ENCODE peak calls at places on chromosome 2, in four cellular contexts. U is tibial artery, S is adrenal gland, H is fibroblast of lung. J is an unnamed sample.

GRCh38 chr2:39481611-39482010 is 44.5 kb upstream of the MAP4K3 start:
- DNase-seq in U (no peak), S (no peak), H (peak), J (no peak)

GRCh38 chr2:33620-34019 is 12.7 kb downstream of the FAM110C start:
- DNase-seq in U (no peak), S (no peak), H (no peak), J (peak)

GRCh38 chr2:35821675-35822074 is 533.9 kb upstream of the CRIM1 start:
- DNase-seq in U (no peak), S (no peak), H (no peak), J (no peak)

GRCh38 chr2:108492364-108492763 is 41.9 kb upstream of the LIMS1 start:
- DNase-seq in U (no peak), S (peak), H (peak), J (no peak)

GRCh38 chr2:37776487-37776886 is 105.0 kb upstream of the CDC42EP3 start:
- DNase-seq in U (no peak), S (no peak), H (peak), J (no peak)

GRCh38 chr2:58261215-58261614 is 20.1 kb upstream of the FANCL start:
- DNase-seq in U (no peak), S (no peak), H (no peak), J (peak)

GRCh38 chr2:224885836-224886547 is 156.3 kb downstream of the DOCK10 start:
- DNase-seq in U (no peak), S (no peak), H (peak), J (no peak)

GRCh38 chr2:241636182-241636982 is 576 bp downstream of the THAP4 start:
- DNase-seq in U (no peak), S (peak), H (peak), J (no peak)

GRCh38 chr2:130353291-130354134 is 2.3 kb upstream of the PTPN18 start:
- DNase-seq in U (peak), S (no peak), H (no peak), J (no peak)

GRCh38 chr2:130355578-130356431 is at the start of gene PTPN18:
- DNase-seq in U (peak), S (peak), H (peak), J (no peak)

GRCh38 chr2:130357864-130358263 is 2.0 kb downstream of the PTPN18 start:
- DNase-seq in U (no peak), S (no peak), H (no peak), J (no peak)

GRCh38 chr2:130354135-130354420 is 1.8 kb upstream of the PTPN18 start:
- DNase-seq in U (no peak), S (no peak), H (no peak), J (no peak)

GRCh38 chr2:130355181-130355577 is 677 bp upstream of the PTPN18 start:
- DNase-seq in U (no peak), S (peak), H (no peak), J (no peak)
- H3K4me3 ChIP-seq in U (peak), S (peak), H (peak), J (peak)

GRCh38 chr2:132668189-132668833 is 1.7 kb downstream of the LYPD1 start:
- DNase-seq in U (no peak), S (no peak), H (peak), J (no peak)

GRCh38 chr2:132670104-132670960 is at the start of gene LYPD1:
- DNase-seq in U (peak), S (no peak), H (peak), J (no peak)

GRCh38 chr2:132667716-132668115 is 2.3 kb downstream of the LYPD1 start:
- DNase-seq in U (no peak), S (no peak), H (peak), J (no peak)

GRCh38 chr2:132669854-132670103 is 226 bp downstream of the LYPD1 start:
- DNase-seq in U (no peak), S (no peak), H (no peak), J (no peak)

DNA sequence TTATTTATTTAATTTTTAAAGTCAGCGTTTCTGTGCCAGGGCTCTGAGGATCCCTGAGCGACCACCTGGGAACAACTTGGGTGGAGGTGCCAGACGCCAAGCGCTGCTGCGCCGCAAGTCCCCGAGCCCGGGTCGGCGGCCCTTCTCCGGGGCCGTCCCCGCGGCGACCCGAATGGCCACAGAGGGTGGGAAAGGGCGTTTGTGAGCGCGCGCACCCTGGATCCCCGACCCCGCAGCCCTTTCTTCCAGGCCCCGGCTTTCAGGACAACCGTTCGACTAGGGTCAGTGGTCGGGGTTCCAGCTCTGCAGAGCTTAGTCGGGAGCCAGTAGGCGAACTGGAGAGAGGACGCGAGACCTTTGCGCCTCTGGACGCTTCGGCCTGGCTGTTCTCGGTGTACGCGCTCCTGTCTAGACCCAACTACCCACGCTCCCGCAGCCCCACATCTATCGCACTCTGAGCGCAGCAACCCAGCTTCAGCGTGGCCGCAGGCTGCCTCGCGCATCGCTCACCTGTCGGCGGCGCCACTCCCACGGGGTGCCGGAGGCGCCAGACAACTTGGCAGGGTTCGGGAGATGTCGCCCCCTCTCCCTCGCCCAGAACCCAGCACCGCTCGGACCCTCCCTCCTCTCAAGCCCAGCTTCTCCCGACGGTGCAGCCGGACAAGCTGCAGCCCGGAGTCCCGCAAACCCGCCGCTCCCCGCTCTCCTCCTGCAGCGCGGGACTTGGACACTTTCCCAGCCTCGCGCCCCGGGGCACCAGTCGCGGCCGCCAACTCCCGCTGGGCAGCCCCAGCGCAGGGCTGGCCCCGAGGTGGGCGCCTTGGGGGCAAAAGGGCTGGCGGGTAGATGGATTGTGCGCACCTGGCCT is 785 bp downstream of the LYPD1 start:
- DNase-seq in U (peak), S (no peak), H (peak), J (no peak)
- H3K4me3 ChIP-seq in U (peak), S (no peak), H (peak), J (no peak)

GRCh38 chr2:177260398-177260797 is 4.1 kb downstream of the NFE2L2 start:
- DNase-seq in U (no peak), S (no peak), H (no peak), J (no peak)

GRCh38 chr2:177263451-177264208 is 897 bp downstream of the NFE2L2 start:
- DNase-seq in U (peak), S (peak), H (peak), J (peak)

GRCh38 chr2:177262958-177263450 is 1.5 kb downstream of the NFE2L2 start:
- DNase-seq in U (no peak), S (no peak), H (no peak), J (no peak)

GRCh38 chr2:177262137-177262536 is 2.4 kb downstream of the NFE2L2 start:
- DNase-seq in U (no peak), S (no peak), H (no peak), J (no peak)

DNA sequence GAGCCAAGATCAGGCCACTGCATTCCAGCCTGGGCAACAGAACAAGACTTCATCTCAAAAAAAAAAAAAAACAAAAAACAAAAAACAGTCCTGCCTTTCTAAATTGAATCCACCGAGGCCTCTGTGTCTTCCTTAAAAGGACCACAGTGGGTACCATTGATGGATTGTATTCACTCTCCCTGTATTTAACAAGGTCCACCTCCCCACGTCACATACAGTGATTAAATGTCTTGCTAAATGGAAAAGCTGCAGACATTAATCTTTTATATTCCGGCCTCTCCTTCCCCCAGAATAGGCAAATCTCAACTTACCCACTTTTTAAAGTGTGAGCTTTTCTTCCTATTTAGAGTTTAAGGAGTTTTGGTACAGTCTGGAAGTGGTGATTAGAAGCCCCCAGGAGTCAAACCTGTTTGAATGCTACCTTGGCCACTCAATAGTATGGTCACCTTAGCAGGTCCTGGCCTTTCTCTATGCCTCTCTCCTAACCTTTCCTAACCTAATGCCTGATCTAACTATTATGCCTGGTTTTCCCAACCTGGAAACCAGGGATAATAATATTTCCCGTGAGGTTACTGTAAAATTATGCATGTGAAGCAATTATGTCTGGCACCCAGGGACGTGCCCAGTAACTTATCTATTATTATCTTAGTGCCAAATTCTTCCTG is 3.3 kb downstream of the NFE2L2 start:
- DNase-seq in U (no peak), S (no peak), H (peak), J (no peak)
- H3K4me3 ChIP-seq in U (peak), S (no peak), H (peak), J (no peak)

DNA sequence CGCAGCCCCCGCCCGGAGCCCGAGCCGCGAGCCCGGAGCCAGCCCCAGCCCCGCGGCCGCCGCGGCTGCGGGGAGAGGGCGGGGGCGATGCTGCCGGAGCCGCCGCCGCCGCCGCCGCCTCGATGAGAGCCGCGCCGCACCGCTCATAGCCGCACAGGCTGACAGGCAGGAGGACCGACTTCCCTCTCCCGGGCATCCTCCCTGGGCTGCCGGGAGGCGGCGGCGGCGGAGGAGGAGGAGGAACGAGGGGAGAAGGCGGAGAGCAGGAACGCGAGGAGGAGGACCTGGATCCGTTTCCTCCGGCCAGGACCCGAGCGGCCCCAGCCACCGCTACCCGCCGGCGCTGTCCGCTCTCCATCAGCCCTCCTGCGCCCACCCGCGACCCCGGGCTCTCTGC is 370 bp downstream of the KLHL29 start:
- DNase-seq in U (peak), S (peak), H (peak), J (no peak)
- H3K4me3 ChIP-seq in U (peak), S (peak), H (peak), J (peak)

GRCh38 chr2:143934913-143935310 is 585.0 kb downstream of the ZEB2 start:
- DNase-seq in U (no peak), S (no peak), H (no peak), J (no peak)

GRCh38 chr2:143940720-143941119 is 579.2 kb downstream of the ZEB2 start:
- DNase-seq in U (no peak), S (no peak), H (no peak), J (no peak)

GRCh38 chr2:143936758-143937562 is 583.0 kb downstream of the ZEB2 start:
- DNase-seq in U (peak), S (peak), H (peak), J (no peak)

GRCh38 chr2:143939976-143940375 is 579.9 kb downstream of the ZEB2 start:
- DNase-seq in U (no peak), S (no peak), H (peak), J (no peak)

DNA sequence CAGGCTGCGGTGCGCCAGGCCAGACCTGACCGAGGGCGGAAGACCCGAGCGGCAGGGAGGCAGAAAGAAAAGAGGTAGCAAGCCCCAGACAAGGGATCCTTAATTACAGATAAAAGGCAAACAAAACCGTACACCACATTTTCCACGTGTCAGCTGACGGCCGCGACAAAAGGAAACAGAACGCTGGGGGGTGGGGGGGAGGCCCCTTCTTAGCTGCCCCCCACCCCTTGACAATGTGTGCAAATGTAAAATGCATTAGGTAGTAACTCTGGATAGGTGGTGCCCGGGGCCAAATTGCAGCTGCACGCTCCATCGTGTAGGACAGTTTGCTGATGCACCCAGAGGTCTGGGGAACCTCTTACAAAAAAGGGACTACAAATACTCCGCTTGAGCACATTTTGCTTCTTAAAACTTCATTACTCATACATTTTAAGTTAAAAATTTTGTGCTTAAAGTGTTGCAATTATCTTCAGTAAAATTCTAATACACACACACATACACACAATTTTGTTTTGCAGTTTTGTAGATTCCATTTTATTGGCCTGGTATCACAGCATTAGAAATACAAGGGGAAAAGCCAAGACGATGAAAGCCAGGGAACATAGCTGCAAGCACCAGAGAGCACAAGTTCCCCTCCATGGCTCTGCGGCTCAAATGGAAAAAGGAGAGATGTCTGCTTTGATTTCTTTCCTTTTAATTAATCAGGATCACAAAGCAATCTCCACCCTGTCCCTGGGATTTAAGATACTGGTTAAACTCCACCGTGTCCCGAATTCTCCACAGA is 582.2 kb downstream of the ZEB2 start:
- DNase-seq in U (no peak), S (no peak), H (no peak), J (no peak)
- H3K4me3 ChIP-seq in U (peak), S (no peak), H (peak), J (no peak)

DNA sequence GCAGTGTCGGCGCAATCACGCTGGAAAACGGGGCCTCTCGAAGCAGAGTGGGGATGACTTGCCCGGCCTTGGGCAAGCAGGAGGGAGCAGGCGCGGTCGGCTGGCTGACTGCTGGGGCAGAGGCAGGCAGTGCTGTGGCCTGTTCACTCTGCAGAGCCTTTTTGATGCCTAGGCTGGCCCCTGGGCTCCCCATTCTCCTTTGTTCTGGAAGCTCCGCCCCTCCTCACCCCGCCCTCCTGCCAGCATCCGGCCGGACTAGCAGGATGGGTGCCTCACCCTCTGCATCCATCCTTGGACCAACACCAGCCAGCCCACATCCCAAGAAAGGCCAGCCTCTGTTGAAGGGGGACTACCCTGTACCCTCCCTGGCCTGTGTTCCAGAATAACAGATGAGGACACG is at the start of gene ASPRV1:
- DNase-seq in U (peak), S (no peak), H (no peak), J (no peak)
- H3K4me3 ChIP-seq in U (no peak), S (no peak), H (no peak), J (no peak)

GRCh38 chr2:180057706-180058412 is 50.8 kb upstream of the CWC22 start:
- DNase-seq in U (no peak), S (no peak), H (no peak), J (no peak)

GRCh38 chr2:180061085-180061484 is 54.0 kb upstream of the CWC22 start:
- DNase-seq in U (no peak), S (no peak), H (no peak), J (no peak)

GRCh38 chr2:180062178-180062577 is 55.1 kb upstream of the CWC22 start:
- DNase-seq in U (no peak), S (no peak), H (no peak), J (no peak)

GRCh38 chr2:180058993-180059392 is 51.9 kb upstream of the CWC22 start:
- DNase-seq in U (no peak), S (no peak), H (no peak), J (no peak)

GRCh38 chr2:180056367-180057118 is 49.4 kb upstream of the CWC22 start:
- DNase-seq in U (no peak), S (no peak), H (no peak), J (no peak)
- H3K4me3 ChIP-seq in U (no peak), S (no peak), H (no peak), J (no peak)

DNA sequence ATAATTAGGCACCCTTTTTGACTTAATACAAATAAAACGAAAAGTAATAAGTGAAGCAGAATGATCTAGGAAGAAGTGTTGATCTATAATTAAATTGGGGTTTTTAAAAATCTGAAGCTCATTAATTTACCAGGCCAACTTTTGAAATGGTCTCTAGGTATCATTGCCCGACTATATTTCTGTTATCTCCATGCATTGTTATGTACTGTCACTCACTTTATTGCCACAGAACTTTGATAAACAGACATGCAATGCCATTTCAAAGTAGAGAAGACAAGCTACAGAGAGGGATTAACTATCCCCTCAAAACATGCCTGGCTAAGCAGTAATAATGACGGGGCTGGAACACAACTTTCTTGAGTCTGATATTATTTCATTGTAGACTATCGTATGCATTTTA is 147.6 kb upstream of the ITGA4 start:
- DNase-seq in U (no peak), S (no peak), H (no peak), J (peak)
- H3K4me3 ChIP-seq in U (no peak), S (no peak), H (no peak), J (peak)

GRCh38 chr2:196174424-196174823 is 3.0 kb upstream of the STK17B start:
- DNase-seq in U (no peak), S (no peak), H (no peak), J (no peak)

GRCh38 chr2:196171946-196172345 is 568 bp upstream of the STK17B start:
- DNase-seq in U (no peak), S (no peak), H (no peak), J (no peak)

GRCh38 chr2:196171248-196171871 is at the start of gene STK17B:
- DNase-seq in U (peak), S (peak), H (peak), J (peak)

GRCh38 chr2:196172976-196173375 is 1.6 kb upstream of the STK17B start:
- DNase-seq in U (no peak), S (no peak), H (no peak), J (no peak)

DNA sequence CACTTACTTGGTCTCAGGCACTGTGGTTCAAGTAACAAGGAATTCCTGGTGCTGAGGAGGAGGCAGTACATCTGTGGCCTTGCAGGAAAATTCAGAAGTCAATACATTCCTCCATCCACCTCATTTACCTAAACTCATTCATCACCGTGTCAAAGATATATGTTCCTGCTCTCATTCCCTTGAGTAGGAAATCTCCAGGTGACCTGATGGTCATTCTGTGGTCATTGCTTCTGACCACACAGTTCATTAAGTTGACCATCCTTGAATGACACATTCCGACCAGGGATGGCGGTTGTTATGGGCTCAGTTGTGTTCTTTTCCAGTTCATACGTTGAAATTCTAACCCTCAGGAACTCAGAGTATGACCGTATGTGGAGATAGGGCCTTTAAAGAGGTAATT is 2.1 kb upstream of the STK17B start:
- DNase-seq in U (no peak), S (no peak), H (peak), J (no peak)
- H3K4me3 ChIP-seq in U (no peak), S (no peak), H (no peak), J (no peak)

GRCh38 chr2:142131016-142131714 is at the start of gene LRP1B:
- DNase-seq in U (no peak), S (peak), H (peak), J (no peak)

GRCh38 chr2:142127248-142127647 is 3.6 kb downstream of the LRP1B start:
- DNase-seq in U (no peak), S (no peak), H (no peak), J (no peak)

GRCh38 chr2:142124706-142125105 is 6.1 kb downstream of the LRP1B start:
- DNase-seq in U (no peak), S (no peak), H (no peak), J (no peak)

GRCh38 chr2:142128105-142128504 is 2.7 kb downstream of the LRP1B start:
- DNase-seq in U (no peak), S (no peak), H (no peak), J (no peak)

GRCh38 chr2:142130111-142131015 is 453 bp downstream of the LRP1B start:
- DNase-seq in U (peak), S (peak), H (peak), J (no peak)
- H3K4me3 ChIP-seq in U (peak), S (peak), H (peak), J (no peak)